ENCODE peak calls at places on chromosomes 16 and 17, in four cellular contexts. Y is activated CD4-positive, alpha-beta T cell treated with anti-CD3 and anti-CD28 coated beads, Interleukin-2, amount 50 U/mL, for 4 hours; K is NCI-H1105; W is activated T-cell treated with anti-CD3 and anti-CD28 coated beads, Interleukin-2, amount 50 U/mL, for 48 hours. I is an unnamed sample.

GRCh38 chr16:54817432-54817831 is 113.2 kb upstream of the IRX5 start:
- DNase-seq in Y (no peak), K (no peak), W (no peak), I (no peak)

GRCh38 chr16:85288869-85289660 is 176.8 kb upstream of the CIBAR2 start:
- DNase-seq in Y (no peak), K (no peak), W (no peak), I (no peak)

GRCh38 chr17:76223802-76224201 is 16.5 kb downstream of the RNF157 start:
- DNase-seq in Y (no peak), K (no peak), W (no peak), I (no peak)

GRCh38 chr17:63376949-63377348 is 69.2 kb downstream of the CYB561 start:
- DNase-seq in Y (no peak), K (no peak), W (no peak), I (no peak)

GRCh38 chr17:7296189-7296861 is 1.9 kb upstream of the YBX2 start:
- DNase-seq in Y (peak), K (peak), W (peak), I (peak)

GRCh38 chr17:81384929-81385319 is 10.3 kb upstream of the BAHCC1 start:
- DNase-seq in Y (no peak), K (no peak), W (no peak), I (no peak)

GRCh38 chr17:61238455-61238933 is 161.1 kb upstream of the TBX2 start:
- DNase-seq in Y (no peak), K (no peak), W (no peak), I (no peak)

GRCh38 chr16:2162676-2163118 is 7.1 kb downstream of the TRAF7 start:
- DNase-seq in Y (no peak), K (no peak), W (no peak), I (no peak)

GRCh38 chr17:56707312-56708219 is 114.1 kb downstream of the NOG start:
- DNase-seq in Y (no peak), K (no peak), W (no peak), I (no peak)

I was measured in activated B cell treated with CpG ODN at 0.5 μM for 24 hours.